ENCODE peak calls at places on chromosomes 4 and X, in five cellular contexts. Z, B, J, I and W are unnamed samples.

GRCh38 chr4:74042681-74043080 is 4.2 kb upstream of the CXCL3 start:
- DNase-seq in Z (no peak), B (no peak), J (no peak), I (no peak), W (no peak)

GRCh38 chrX:1542994-1543725 is 6.2 kb upstream of the P2RY8 start:
- DNase-seq in Z (no peak), B (no peak), J (no peak), I (no peak), W (no peak)

GRCh38 chrX:103183912-103184311 is 31.0 kb upstream of the BEX4 start:
- DNase-seq in Z (no peak), B (no peak), J (no peak), I (no peak), W (no peak)

GRCh38 chrX:115561605-115562491 is 874 bp downstream of the PLS3 start:
- DNase-seq in Z (peak), B (peak), J (peak), I (peak), W (no peak)

GRCh38 chr4:2696423-2696822 is 59.7 kb downstream of the TNIP2 start:
- DNase-seq in Z (no peak), B (peak), J (no peak), I (no peak), W (peak)

GRCh38 chr4:37383579-37384229 is 139.2 kb downstream of the NWD2 start:
- DNase-seq in Z (no peak), B (peak), J (peak), I (no peak), W (peak)

GRCh38 chrX:152520653-152521052 is 69.5 kb upstream of the GABRA3 start:
- DNase-seq in Z (no peak), B (no peak), J (no peak), I (no peak), W (no peak)

GRCh38 chr4:100414016-100414790 is 103.6 kb downstream of the EMCN start:
- DNase-seq in Z (no peak), B (no peak), J (no peak), I (peak), W (no peak)

GRCh38 chr4:151014521-151015457 is at the start of gene LRBA:
- DNase-seq in Z (peak), B (peak), J (peak), I (peak), W (peak)

GRCh38 chr4:96593422-96593821 is 753.5 kb downstream of the PDHA2 start:
- DNase-seq in Z (no peak), B (no peak), J (peak), I (no peak), W (no peak)

GRCh38 chr4:59307609-59308008 is 1892.5 kb upstream of the ADGRL3 start:
- DNase-seq in Z (no peak), B (no peak), J (no peak), I (no peak), W (no peak)

GRCh38 chr4:46856347-46856746 is 52.7 kb downstream of the COX7B2 start:
- DNase-seq in Z (no peak), B (no peak), J (no peak), I (no peak), W (no peak)

GRCh38 chrX:45184211-45184610 is 16.5 kb downstream of the DIPK2B start:
- DNase-seq in Z (no peak), B (no peak), J (no peak), I (no peak), W (no peak)

GRCh38 chr4:186108391-186108790 is 3.9 kb downstream of the FAM149A start:
- DNase-seq in Z (no peak), B (no peak), J (no peak), I (no peak), W (no peak)

GRCh38 chrX:136291824-136292223 is 8.9 kb upstream of the ADGRG4 start:
- DNase-seq in Z (no peak), B (no peak), J (no peak), I (no peak), W (no peak)

GRCh38 chr4:10611673-10612072 is 72.9 kb downstream of the CLNK start:
- DNase-seq in Z (no peak), B (no peak), J (peak), I (no peak), W (no peak)

GRCh38 chr4:57110635-57111546 is 706 bp upstream of the IGFBP7 start:
- DNase-seq in Z (no peak), B (peak), J (peak), I (no peak), W (peak)

GRCh38 chr4:156971168-156971601 is 414 bp downstream of the PDGFC start:
- DNase-seq in Z (peak), B (peak), J (no peak), I (peak), W (peak)

GRCh38 chr4:57095245-57095644 is 14.9 kb downstream of the IGFBP7 start:
- DNase-seq in Z (no peak), B (no peak), J (no peak), I (no peak), W (no peak)

GRCh38 chr4:41994461-41994860 is 4.1 kb downstream of the SLC30A9 start:
- DNase-seq in Z (no peak), B (no peak), J (no peak), I (no peak), W (no peak)

GRCh38 chr4:184019084-184019483 is 114.0 kb downstream of the STOX2 start:
- DNase-seq in Z (no peak), B (no peak), J (no peak), I (no peak), W (no peak)

GRCh38 chr4:26992657-26993361 is 132.2 kb downstream of the STIM2 start:
- DNase-seq in Z (no peak), B (peak), J (peak), I (no peak), W (peak)

GRCh38 chrX:110214684-110215083 is 103.2 kb downstream of the AMMECR1 start:
- DNase-seq in Z (no peak), B (no peak), J (no peak), I (no peak), W (no peak)

GRCh38 chr4:9384126-9384525 is 21.2 kb downstream of the USP17L30 start:
- DNase-seq in Z (no peak), B (no peak), J (no peak), I (no peak), W (no peak)

GRCh38 chr4:1770245-1770644 is 22.8 kb upstream of the FGFR3 start:
- DNase-seq in Z (no peak), B (no peak), J (no peak), I (no peak), W (no peak)

GRCh38 chr4:113888006-113888405 is 91.4 kb downstream of the ARSJ start:
- DNase-seq in Z (no peak), B (no peak), J (no peak), I (no peak), W (no peak)

GRCh38 chr4:113899260-113900177 is 79.9 kb downstream of the ARSJ start:
- DNase-seq in Z (no peak), B (peak), J (no peak), I (no peak), W (peak)

DNA sequence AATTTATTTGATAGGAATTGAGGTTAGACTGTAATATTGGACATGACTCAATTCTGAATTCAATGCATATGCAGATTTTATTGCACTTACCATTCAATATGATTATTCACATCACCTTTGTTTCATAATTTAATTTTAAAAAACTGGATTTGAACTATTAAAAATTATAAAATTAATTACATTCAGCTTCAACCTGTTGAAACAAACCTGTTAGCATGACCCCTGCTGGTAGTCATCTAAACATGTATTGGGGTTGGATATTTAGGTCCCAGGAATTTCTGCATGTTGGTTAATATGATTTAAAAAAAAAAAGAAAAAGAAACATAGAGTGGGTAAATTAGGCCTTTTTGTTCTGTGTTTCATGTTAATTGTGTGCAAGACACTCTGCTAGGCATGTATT is 85.9 kb downstream of the ARSJ start:
- DNase-seq in Z (no peak), B (no peak), J (peak), I (no peak), W (no peak)
- TF ChIP-seq CTCF in Z (no peak), B (peak), J (peak), I (no peak), W (no peak)

GRCh38 chrX:131741103-131741581 is 197.3 kb downstream of the OR13H1 start:
- DNase-seq in Z (no peak), B (no peak), J (no peak), I (peak), W (no peak)

GRCh38 chrX:131747173-131747572 is 203.3 kb downstream of the OR13H1 start:
- DNase-seq in Z (no peak), B (peak), J (no peak), I (peak), W (no peak)

GRCh38 chrX:131745942-131746489 is 202.1 kb downstream of the OR13H1 start:
- DNase-seq in Z (no peak), B (no peak), J (no peak), I (no peak), W (no peak)

GRCh38 chrX:131746491-131746968 is 202.7 kb downstream of the OR13H1 start:
- DNase-seq in Z (no peak), B (peak), J (no peak), I (peak), W (no peak)
- TF ChIP-seq CTCF in Z (no peak), B (peak), J (no peak), I (peak), W (no peak)

GRCh38 chr4:71532407-71532806 is 193.6 kb downstream of the SLC4A4 start:
- DNase-seq in Z (no peak), B (no peak), J (no peak), I (no peak), W (no peak)

GRCh38 chr4:71520850-71521249 is 182.0 kb downstream of the SLC4A4 start:
- DNase-seq in Z (no peak), B (no peak), J (no peak), I (no peak), W (no peak)

GRCh38 chr4:71524746-71525145 is 185.9 kb downstream of the SLC4A4 start:
- DNase-seq in Z (no peak), B (no peak), J (no peak), I (no peak), W (no peak)

GRCh38 chr4:71526626-71527406 is 188.0 kb downstream of the SLC4A4 start:
- DNase-seq in Z (no peak), B (no peak), J (no peak), I (no peak), W (no peak)
- TF ChIP-seq CTCF in Z (no peak), B (peak), J (no peak), I (no peak), W (no peak)

DNA sequence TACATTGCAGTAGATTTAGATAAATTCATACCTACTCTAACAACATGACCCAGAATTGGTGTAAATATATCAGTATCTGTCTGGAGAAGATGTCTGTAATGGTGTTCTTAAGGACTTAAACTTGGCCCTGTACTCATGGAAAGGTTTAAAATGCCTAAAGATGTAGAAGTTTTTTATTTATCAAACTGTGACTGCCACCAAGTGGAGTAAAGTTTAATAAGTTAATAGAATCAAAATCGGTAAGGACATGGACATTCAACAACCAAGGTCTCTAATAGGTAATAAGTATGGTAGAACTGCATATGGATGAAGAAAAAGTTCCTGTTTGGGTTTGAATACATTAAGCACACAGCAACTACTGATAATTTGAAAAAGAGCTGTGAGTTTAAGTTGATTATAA is 474.0 kb upstream of the NDST3 start:
- DNase-seq in Z (no peak), B (no peak), J (peak), I (no peak), W (no peak)
- TF ChIP-seq CTCF in Z (no peak), B (no peak), J (no peak), I (no peak), W (no peak)